ENCODE peak calls at places on chromosomes 2 and 18, in four cellular contexts. L is pancreas, K is vagina, I is neuronal stem cell. H is an unnamed sample.

GRCh38 chr2:33529771-33530481 is 53.5 kb downstream of the RASGRP3 start:
- DNase-seq in K (no peak), I (no peak), L (no peak), H (no peak)

GRCh38 chr18:13635046-13635445 is 91.3 kb downstream of the FAM210A start:
- DNase-seq in K (no peak), L (no peak), I (no peak), H (no peak)

GRCh38 chr2:98086491-98087446 is at the start of gene VWA3B:
- DNase-seq in K (no peak), I (peak; percentile 60), L (peak; percentile 64), H (peak; percentile 15)

GRCh38 chr18:13483316-13484270 is 242.8 kb downstream of the FAM210A start:
- DNase-seq in K (no peak), L (no peak), I (no peak), H (no peak)

GRCh38 chr2:113858764-113859163 is 31.1 kb upstream of the ACTR3 start:
- DNase-seq in I (no peak), K (no peak), L (no peak), H (no peak)

GRCh38 chr2:74762789-74763188 is 71.1 kb upstream of the HK2 start:
- DNase-seq in K (no peak), L (no peak), I (no peak), H (no peak)

GRCh38 chr2:2557448-2557847 is 226.4 kb upstream of the MYT1L start:
- DNase-seq in K (no peak), L (no peak), I (no peak), H (no peak)

GRCh38 chr2:219638217-219638947 is 11.0 kb downstream of the SLC4A3 start:
- DNase-seq in K (peak; percentile 82), L (no peak), I (no peak), H (no peak)

GRCh38 chr2:132788310-132788832 is 118.4 kb upstream of the LYPD1 start:
- DNase-seq in L (no peak), K (no peak), I (no peak), H (no peak)

GRCh38 chr18:55272510-55273243 is 313.4 kb upstream of the CCDC68 start:
- DNase-seq in K (no peak), I (no peak), L (no peak), H (no peak)

GRCh38 chr2:74675090-74675489 is 21.0 kb downstream of the SEMA4F start:
- DNase-seq in K (no peak), I (no peak), L (no peak), H (no peak)

GRCh38 chr2:56654936-56655335 is 471.1 kb downstream of the CCDC85A start:
- DNase-seq in K (no peak), L (no peak), I (no peak), H (no peak)

GRCh38 chr2:25123682-25124081 is 44.7 kb downstream of the POMC start:
- DNase-seq in K (no peak), L (no peak), I (no peak), H (no peak)

GRCh38 chr2:238971318-238972145 is 123.6 kb downstream of the TWIST2 start:
- DNase-seq in I (no peak), L (no peak), K (no peak), H (no peak)

GRCh38 chr2:158729873-158730620 is 65.1 kb upstream of the DAPL1 start:
- DNase-seq in L (no peak), K (peak; percentile 79), I (no peak), H (no peak)

GRCh38 chr2:200373196-200373595 is 66.7 kb downstream of the SPATS2L start:
- DNase-seq in K (no peak), L (no peak), I (no peak), H (no peak)
- H3K27ac ChIP-seq in K (no peak overlapping the region), L (no peak overlapping the region), I (no peak overlapping the region), H (peak overlapping the region; percentile 48)

GRCh38 chr18:49846718-49847470 is 33.6 kb upstream of the ACAA2 start:
- DNase-seq in I (no peak), K (peak; percentile 77), L (no peak), H (no peak)

GRCh38 chr18:49846263-49846662 is 32.9 kb upstream of the ACAA2 start:
- DNase-seq in K (peak; percentile 78), I (no peak), L (no peak), H (no peak)

GRCh38 chr18:49848115-49848514 is 34.8 kb upstream of the ACAA2 start:
- DNase-seq in I (no peak), L (no peak), K (no peak), H (no peak)

GRCh38 chr18:49845629-49846252 is 32.4 kb upstream of the ACAA2 start:
- DNase-seq in L (no peak), K (no peak), I (no peak), H (no peak)

GRCh38 chr18:49847524-49847923 is 34.2 kb upstream of the ACAA2 start:
- DNase-seq in L (no peak), K (peak; percentile 76), I (no peak), H (no peak)
- H3K4me3 ChIP-seq in L (no peak overlapping the region), K (no peak overlapping the region), I (no peak overlapping the region), H (no peak overlapping the region)

GRCh38 chr18:9712606-9713005 is 4.5 kb downstream of the RAB31 start:
- DNase-seq in I (no peak), K (no peak), L (no peak), H (no peak)
- H3K27ac ChIP-seq in I (no peak overlapping the region), K (peak overlapping the region; percentile 96), L (no peak overlapping the region), H (no peak overlapping the region)

GRCh38 chr2:121791801-121792221 is 36.4 kb downstream of the TSN start:
- DNase-seq in K (no peak), I (no peak), L (no peak), H (no peak)
- H3K4me3 ChIP-seq in K (no peak overlapping the region), I (no peak overlapping the region), L (no peak overlapping the region), H (no peak overlapping the region)

GRCh38 chr18:77106331-77106730 is 26.3 kb downstream of the MBP start:
- DNase-seq in L (peak; percentile 23), I (no peak), K (peak; percentile 86), H (peak; percentile 92)
- H3K27ac ChIP-seq in L (no peak overlapping the region), I (no peak overlapping the region), K (peak overlapping the region; percentile 78), H (peak overlapping the region; percentile 67)

GRCh38 chr2:186349508-186349907 is 136.6 kb upstream of the ZC3H15 start:
- DNase-seq in K (no peak), I (no peak), L (no peak), H (no peak)
- H3K4me3 ChIP-seq in K (no peak overlapping the region), I (no peak overlapping the region), L (no peak overlapping the region), H (no peak overlapping the region)

DNA sequence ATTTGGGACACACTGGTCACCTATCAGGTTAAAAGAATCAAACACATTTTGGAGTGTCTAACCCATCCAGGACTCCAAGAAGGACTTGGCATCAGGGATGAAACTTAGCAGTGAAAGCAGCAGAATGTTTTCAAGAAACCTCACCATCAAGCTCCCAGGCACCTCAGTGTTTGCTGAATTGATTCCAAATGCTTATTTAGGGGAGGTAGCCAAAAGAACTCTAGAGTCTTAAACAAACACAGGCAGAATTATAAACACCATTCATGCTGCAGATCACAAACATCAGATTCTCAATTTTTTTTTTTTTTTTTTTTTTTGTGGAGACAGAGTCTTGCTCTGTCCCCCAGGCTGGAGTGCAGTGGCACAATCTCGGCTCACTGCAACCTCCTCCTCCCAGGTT is 122.8 kb upstream of the UXS1 start:
- DNase-seq in L (no peak), K (no peak), I (no peak), H (no peak)
- H3K27ac ChIP-seq in L (no peak overlapping the region), K (no peak overlapping the region), I (no peak overlapping the region), H (no peak overlapping the region)

GRCh38 chr18:39841133-39842041 is 2113.6 kb upstream of the PIK3C3 start:
- DNase-seq in L (peak; percentile 27), I (peak; percentile 71), K (no peak), H (no peak)
- H3K4me3 ChIP-seq in L (no peak overlapping the region), I (peak overlapping the region; percentile 69), K (peak overlapping the region; percentile 33), H (no peak overlapping the region)

GRCh38 chr2:11363868-11364564 is 19.6 kb upstream of the ROCK2 start:
- DNase-seq in L (no peak), I (no peak), K (no peak), H (no peak)
- H3K27ac ChIP-seq in L (no peak overlapping the region), I (no peak overlapping the region), K (no peak overlapping the region), H (no peak overlapping the region)

GRCh38 chr2:152924722-152925121 is 206.3 kb downstream of the ARL6IP6 start:
- DNase-seq in L (no peak), I (no peak), K (no peak), H (no peak)

GRCh38 chr2:152924219-152924618 is 205.8 kb downstream of the ARL6IP6 start:
- DNase-seq in L (no peak), I (no peak), K (no peak), H (no peak)

GRCh38 chr2:152925540-152926448 is 207.4 kb downstream of the ARL6IP6 start:
- DNase-seq in K (no peak), L (peak; percentile 28), I (peak; percentile 80), H (no peak)

GRCh38 chr2:152929628-152930027 is 211.2 kb downstream of the ARL6IP6 start:
- DNase-seq in K (no peak), L (no peak), I (no peak), H (no peak)
- H3K4me3 ChIP-seq in K (no peak overlapping the region), L (no peak overlapping the region), I (no peak overlapping the region), H (no peak overlapping the region)

H was measured in CD4-positive, alpha-beta memory T cell.